ENCODE peak calls at places on chromosome 13, in four cellular contexts. Q is ELR, O is RWPE1, K is HS-27A. X is an unnamed sample.
A peak's percentile ranks its signal among the peaks of the same experiment; 100 is the strongest.

GRCh38 chr13:42047561-42048322 is 706 bp upstream of the DGKH start:
- DNase-seq in K (no peak), Q (peak; percentile 82), O (peak; percentile 63), X (peak; percentile 14)

GRCh38 chr13:59064042-59064441 is 1099.7 kb downstream of the DIAPH3 start:
- DNase-seq in Q (no peak), O (no peak), K (no peak), X (no peak)

GRCh38 chr13:37386276-37386675 is 212.3 kb downstream of the POSTN start:
- DNase-seq in K (no peak), Q (peak; percentile 11), O (no peak), X (no peak)

GRCh38 chr13:51148952-51149573 is 38.0 kb upstream of the C13orf42 start:
- DNase-seq in K (no peak), O (peak; percentile 26), Q (peak; percentile 53), X (no peak)

GRCh38 chr13:97884707-97885468 is 68.6 kb upstream of the IPO5 start:
- DNase-seq in K (no peak), O (no peak), Q (no peak), X (no peak)

GRCh38 chr13:108960006-108960405 is 330.6 kb downstream of the MYO16 start:
- DNase-seq in O (no peak), Q (no peak), K (no peak), X (no peak)

GRCh38 chr13:62418872-62419271 is 1003.2 kb upstream of the PCDH20 start:
- DNase-seq in Q (peak; percentile 58), K (peak; percentile 24), O (peak; percentile 8), X (no peak)

GRCh38 chr13:63124863-63125262 is 1709.2 kb upstream of the PCDH20 start:
- DNase-seq in O (no peak), K (peak; percentile 14), Q (peak; percentile 62), X (no peak)

GRCh38 chr13:28716511-28716910 is 2.3 kb downstream of the SLC46A3 start:
- DNase-seq in K (no peak), O (peak; percentile 78), Q (peak; percentile 96), X (no peak)

GRCh38 chr13:52010890-52011689 is at the start of gene ATP7B:
- DNase-seq in O (peak; percentile 17), Q (peak; percentile 25), K (no peak), X (peak; percentile 42)

GRCh38 chr13:41284512-41285288 is 21.3 kb upstream of the MTRF1 start:
- DNase-seq in O (peak; percentile 84), K (peak; percentile 55), Q (peak; percentile 97), X (no peak)

GRCh38 chr13:29402168-29402621 is 193.3 kb downstream of the SLC7A1 start:
- DNase-seq in O (no peak), K (no peak), Q (peak; percentile 15), X (no peak)

GRCh38 chr13:96898212-96898611 is 96.1 kb downstream of the OXGR1 start:
- DNase-seq in Q (peak; percentile 11), O (no peak), K (no peak), X (no peak)

GRCh38 chr13:74662895-74663294 is 528.7 kb upstream of the KLF12 start:
- DNase-seq in K (no peak), O (no peak), Q (no peak), X (no peak)

GRCh38 chr13:27022571-27023311 is 148.9 kb downstream of the USP12 start:
- DNase-seq in Q (peak; percentile 56), O (no peak), K (no peak), X (no peak)

GRCh38 chr13:50712882-50713281 is 130.6 kb downstream of the DLEU7 start:
- DNase-seq in Q (no peak), O (no peak), K (no peak), X (no peak)

GRCh38 chr13:39538826-39539555 is 64.0 kb downstream of the LHFPL6 start:
- DNase-seq in Q (peak; percentile 85), K (no peak), O (no peak), X (no peak)

GRCh38 chr13:99062593-99062992 is 84.7 kb upstream of the DOCK9 start:
- DNase-seq in Q (no peak), O (peak; percentile 30), K (no peak), X (no peak)

GRCh38 chr13:44523176-44524017 is 52.7 kb downstream of the TSC22D1 start:
- DNase-seq in K (no peak), Q (peak; percentile 61), O (peak; percentile 65), X (no peak)

GRCh38 chr13:34897220-34897619 is 44.9 kb upstream of the NBEA start:
- DNase-seq in O (no peak), K (no peak), Q (peak; percentile 2), X (no peak)

GRCh38 chr13:76741624-76742023 is 144.6 kb downstream of the KCTD12 start:
- DNase-seq in K (no peak), Q (peak; percentile 43), O (no peak), X (no peak)

GRCh38 chr13:31968473-31968872 is 63.1 kb upstream of the FRY start:
- DNase-seq in K (no peak), O (no peak), Q (no peak), X (no peak)

GRCh38 chr13:111283457-111283856 is 37.0 kb upstream of the TEX29 start:
- DNase-seq in K (no peak), O (no peak), Q (no peak), X (no peak)

X was measured in CD4-positive, alpha-beta memory T cell.